ENCODE peak calls at places on chromosomes 13 and 19, in four cellular contexts. M is left ventricle myocardium inferior, X is adrenal gland, J is pancreas. A is an unnamed sample.

GRCh38 chr19:45790942-45791341 is 1.7 kb downstream of the DMWD start:
- DNase-seq in M (no peak), X (no peak), J (no peak), A (no peak)

GRCh38 chr19:6071840-6072239 is 38.5 kb downstream of the RFX2 start:
- DNase-seq in M (no peak), X (no peak), J (no peak), A (no peak)

GRCh38 chr19:13557756-13558398 is 51.6 kb upstream of the CACNA1A start:
- DNase-seq in M (no peak), X (no peak), J (no peak), A (no peak)

GRCh38 chr13:30572859-30573275 is 44.9 kb upstream of the USPL1 start:
- DNase-seq in M (no peak), X (no peak), J (no peak), A (no peak)

GRCh38 chr19:4374451-4375163 is 25.7 kb downstream of the SH3GL1 start:
- DNase-seq in M (peak; percentile 78), X (peak; percentile 92), J (no peak), A (peak; percentile 74)

GRCh38 chr13:26718872-26719271 is 41.7 kb downstream of the GPR12 start:
- DNase-seq in M (no peak), X (no peak), J (no peak), A (no peak)

GRCh38 chr13:101109005-101109404 is 307.3 kb downstream of the NALCN start:
- DNase-seq in M (no peak), X (no peak), J (no peak), A (no peak)

GRCh38 chr13:30172593-30173300 is 134.6 kb downstream of the KATNAL1 start:
- DNase-seq in M (no peak), X (no peak), J (no peak), A (no peak)

GRCh38 chr13:40982772-40983171 is 36.3 kb downstream of the ELF1 start:
- DNase-seq in M (no peak), X (no peak), J (peak; percentile 61), A (no peak)

GRCh38 chr19:39001016-39001415 is 25.5 kb upstream of the FBXO17 start:
- DNase-seq in M (no peak), X (no peak), J (no peak), A (no peak)

GRCh38 chr19:50803633-50804419 is 13.6 kb downstream of the ACP4 start:
- DNase-seq in M (no peak), X (no peak), J (no peak), A (no peak)

GRCh38 chr19:289651-290538 is 1.3 kb downstream of the PLPP2 start:
- DNase-seq in M (no peak), X (peak; percentile 77), J (peak; percentile 44), A (no peak)

GRCh38 chr13:73465629-73465974 is 406.8 kb downstream of the KLF5 start:
- DNase-seq in M (no peak), X (no peak), J (no peak), A (no peak)

GRCh38 chr13:112055032-112055416 is 11.9 kb upstream of the SOX1 start:
- DNase-seq in M (no peak), X (no peak), J (no peak), A (no peak)

GRCh38 chr19:40494191-40494838 is 27.5 kb downstream of the SPTBN4 start:
- DNase-seq in M (no peak), X (no peak), J (no peak), A (no peak)

GRCh38 chr13:44274838-44275237 is 98.8 kb upstream of the SERP2 start:
- DNase-seq in M (no peak), X (no peak), J (no peak), A (no peak)

GRCh38 chr13:45331981-45332830 is 8.8 kb downstream of the TPT1 start:
- DNase-seq in M (no peak), X (peak; percentile 73), J (no peak), A (no peak)

GRCh38 chr19:6242677-6243076 is 37.1 kb downstream of the MLLT1 start:
- DNase-seq in M (no peak), X (no peak), J (no peak), A (no peak)

GRCh38 chr13:41500501-41500900 is 43.2 kb downstream of the RGCC start:
- DNase-seq in M (peak; percentile 33), X (no peak), J (no peak), A (no peak)

GRCh38 chr13:71758823-71759222 is 108.2 kb downstream of the DACH1 start:
- DNase-seq in M (no peak), X (no peak), J (no peak), A (no peak)

GRCh38 chr13:46173656-46174055 is 8.3 kb downstream of the LCP1 start:
- DNase-seq in M (no peak), X (no peak), J (no peak), A (no peak)

GRCh38 chr13:70568571-70568970 is 460.3 kb upstream of the KLHL1 start:
- DNase-seq in M (no peak), X (no peak), J (no peak), A (no peak)

GRCh38 chr13:53198699-53199098 is 170.1 kb downstream of the OLFM4 start:
- DNase-seq in M (no peak), X (no peak), J (no peak), A (no peak)

GRCh38 chr13:24540236-24541126 is 27.9 kb upstream of the PARP4 start:
- DNase-seq in M (no peak), X (peak; percentile 35), J (no peak), A (no peak)

GRCh38 chr13:114066956-114067355 is 65.5 kb downstream of the RASA3 start:
- DNase-seq in M (no peak), X (no peak), J (no peak), A (no peak)
- H3K4me1 ChIP-seq in M (peaks cover 67% of the 10 kb centered on the region), X (peaks cover 62% of the 10 kb centered on the region), J (peaks cover 10% of the 10 kb centered on the region), A (peaks cover 70% of the 10 kb centered on the region)

GRCh38 chr19:11612816-11613511 is 15.7 kb downstream of the ZNF627 start:
- DNase-seq in M (no peak), X (no peak), J (no peak), A (no peak)

GRCh38 chr19:11611730-11612129 is 14.4 kb downstream of the ZNF627 start:
- DNase-seq in M (no peak), X (no peak), J (no peak), A (no peak)

GRCh38 chr19:11617207-11618062 is 20.2 kb downstream of the ZNF627 start:
- DNase-seq in M (no peak), X (no peak), J (no peak), A (no peak)
- H3K36me3 ChIP-seq in M (peaks cover 73% of the 10 kb centered on the region), X (no peaks in the 10 kb centered on the region), J (peaks cover 46% of the 10 kb centered on the region), A (peaks cover 35% of the 10 kb centered on the region)

GRCh38 chr13:90708159-90708558 is 639.3 kb upstream of the MIR17HG start:
- DNase-seq in M (no peak), X (no peak), J (no peak), A (no peak)
- H3K4me1 ChIP-seq in M (no peaks in the 10 kb centered on the region), X (no peaks in the 10 kb centered on the region), J (no peaks in the 10 kb centered on the region), A (no peaks in the 10 kb centered on the region)

DNA sequence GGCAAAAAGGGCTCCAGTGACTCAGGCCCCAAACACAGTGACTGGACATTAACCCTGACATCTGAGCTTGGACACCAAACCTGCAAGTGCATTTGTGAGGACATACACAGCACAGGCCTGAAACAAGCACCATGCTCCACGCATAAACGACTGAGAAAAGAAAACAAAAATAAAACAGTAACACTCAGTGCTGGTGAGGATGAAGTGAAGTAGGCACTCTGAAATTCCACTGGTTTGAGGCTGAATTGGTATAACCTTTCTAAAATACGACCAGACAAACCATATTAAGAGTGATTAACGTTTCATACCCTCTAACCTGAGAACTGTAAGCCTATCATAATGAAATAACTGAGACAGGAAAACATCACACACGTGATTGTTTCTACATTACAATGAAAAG is 5.5 kb downstream of the SLC35E1 start:
- DNase-seq in M (no peak), X (no peak), J (no peak), A (no peak)
- H3K36me3 ChIP-seq in M (peaks cover 69% of the 10 kb centered on the region), X (no peaks in the 10 kb centered on the region), J (peaks cover 26% of the 10 kb centered on the region), A (peaks cover 16% of the 10 kb centered on the region)

A was measured in thoracic aorta.